ENCODE peak calls at places on chromosomes 12 and 14, in nine cellular contexts. F is PC-3, U is H9, B is foreskin fibroblast, Y is sigmoid colon, X is endothelial cell, R is glutamatergic neuron, T is HFFc6, N is H1. P is an unnamed sample.

GRCh38 chr14:50086316-50086700 is 30.1 kb downstream of the VCPKMT start:
- DNase-seq in F (no peak), U (no peak), B (no peak), Y (no peak), X (no peak), R (no peak), T (no peak), N (no peak), P (no peak)

GRCh38 chr14:61877050-61877390 is 114.8 kb downstream of the SNAPC1 start:
- DNase-seq in F (no peak), U (no peak), B (no peak), Y (no peak), X (no peak), R (no peak), T (no peak), N (no peak), P (no peak)

GRCh38 chr14:102749833-102750775 is 27.1 kb upstream of the TRAF3 start:
- DNase-seq in F (no peak), U (peak; percentile 29), B (no peak), Y (no peak), X (no peak), R (no peak), T (no peak), N (no peak), P (no peak)

GRCh38 chr14:46008348-46008747 is 643.2 kb downstream of the RPL10L start:
- DNase-seq in F (no peak), U (no peak), B (no peak), Y (no peak), X (no peak), R (no peak), T (no peak), N (no peak), P (no peak)

GRCh38 chr12:58916153-58916709 is 4.1 kb downstream of the LRIG3 start:
- DNase-seq in F (no peak), U (no peak), B (no peak), Y (no peak), X (no peak), R (no peak), T (no peak), N (no peak), P (no peak)

GRCh38 chr12:102917026-102917787 is at the start of gene PAH:
- DNase-seq in F (no peak), U (peak; percentile 97), B (no peak), Y (no peak), X (no peak), R (no peak), T (no peak), N (peak; percentile 51), P (no peak)

GRCh38 chr12:121189061-121189886 is 20.7 kb upstream of the P2RX4 start:
- DNase-seq in F (no peak), U (no peak), B (no peak), Y (no peak), X (no peak), R (no peak), T (no peak), N (no peak), P (no peak)

GRCh38 chr14:99271288-99271941 is 582 bp downstream of the BCL11B start:
- DNase-seq in F (no peak), U (no peak), B (peak; percentile 7), Y (no peak), X (no peak), R (no peak), T (no peak), N (no peak), P (no peak)

GRCh38 chr12:104793968-104794367 is 164.1 kb downstream of the SLC41A2 start:
- DNase-seq in F (no peak), U (no peak), B (no peak), Y (no peak), X (no peak), R (no peak), T (no peak), N (no peak), P (no peak)

GRCh38 chr12:104793280-104793679 is 164.8 kb downstream of the SLC41A2 start:
- DNase-seq in F (no peak), U (no peak), B (peak; percentile 83), Y (no peak), X (no peak), R (no peak), T (peak; percentile 16), N (no peak), P (no peak)

GRCh38 chr12:104788848-104789271 is 169.2 kb downstream of the SLC41A2 start:
- DNase-seq in F (no peak), U (peak; percentile 88), B (no peak), Y (no peak), X (no peak), R (no peak), T (no peak), N (no peak), P (no peak)

GRCh38 chr12:104792570-104792969 is 165.5 kb downstream of the SLC41A2 start:
- DNase-seq in F (peak; percentile 94), U (no peak), B (peak; percentile 89), Y (peak; percentile 74), X (no peak), R (no peak), T (peak; percentile 86), N (no peak), P (no peak)

DNA sequence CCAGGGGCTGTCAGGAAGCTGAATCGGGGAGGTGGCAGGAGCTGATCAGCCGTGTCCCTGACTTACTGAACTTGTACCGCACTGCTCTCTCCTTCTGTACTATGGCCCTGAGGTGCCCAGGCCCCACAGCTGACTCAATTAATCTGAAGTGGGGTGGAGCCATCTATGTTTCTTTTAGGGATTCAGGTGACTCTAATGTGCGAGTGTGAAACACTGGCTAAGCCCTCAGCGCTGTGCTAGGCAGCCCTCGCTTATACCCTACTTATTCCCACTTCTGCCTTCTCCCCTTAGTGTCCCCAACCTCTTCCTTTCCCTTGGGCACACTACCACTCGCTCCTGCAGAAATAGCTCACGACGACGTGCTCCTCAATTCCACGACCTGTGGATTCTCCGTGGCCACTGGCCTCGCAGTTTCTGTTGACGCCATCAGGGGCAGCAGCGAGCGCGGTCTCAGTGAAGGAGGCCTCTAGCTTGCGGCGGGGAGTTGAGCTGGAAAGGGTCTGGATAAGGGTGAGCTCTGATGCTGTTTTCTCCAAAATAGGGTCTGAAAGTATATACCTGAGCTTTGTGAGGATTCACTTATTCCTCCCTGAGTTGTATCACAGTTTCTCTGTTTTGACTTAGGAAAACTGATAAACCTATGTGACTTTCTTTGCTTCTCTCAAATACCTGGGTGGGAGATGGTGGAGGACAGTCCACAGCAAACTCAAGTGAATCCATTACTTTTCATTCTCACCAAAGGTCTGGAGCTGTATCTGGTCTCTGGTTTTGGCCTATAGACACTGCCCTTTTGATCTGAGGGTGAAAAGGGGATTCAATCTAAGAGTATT is 167.6 kb downstream of the SLC41A2 start:
- DNase-seq in F (peak; percentile 31), U (peak; percentile 79), B (peak; percentile 19), Y (peak; percentile 67), X (peak; percentile 60), R (peak; percentile 78), T (no peak), N (no peak), P (peak; percentile 39)
- TF ChIP-seq CTCF in F (peak; percentile 77), U (peak; percentile 84), B (peak; percentile 56), Y (peak; percentile 62), X (peak; percentile 68), R (peak; percentile 75), T (peak; percentile 71), N (peak; percentile 65), P (peak; percentile 80)

GRCh38 chr14:30420489-30420888 is 138.5 kb upstream of the G2E3 start:
- DNase-seq in F (no peak), U (no peak), B (no peak), Y (no peak), X (no peak), R (no peak), T (no peak), N (no peak), P (no peak)

GRCh38 chr14:30417121-30417520 is 141.8 kb upstream of the G2E3 start:
- DNase-seq in F (peak; percentile 48), U (no peak), B (peak; percentile 2), Y (no peak), X (no peak), R (no peak), T (no peak), N (no peak), P (no peak)

GRCh38 chr14:30419037-30419436 is 139.9 kb upstream of the G2E3 start:
- DNase-seq in F (no peak), U (no peak), B (no peak), Y (no peak), X (no peak), R (no peak), T (no peak), N (no peak), P (no peak)

GRCh38 chr14:30417999-30418398 is 141.0 kb upstream of the G2E3 start:
- DNase-seq in F (no peak), U (no peak), B (no peak), Y (no peak), X (no peak), R (no peak), T (no peak), N (no peak), P (no peak)
- TF ChIP-seq CTCF in F (no peak), U (no peak), B (no peak), Y (no peak), X (no peak), R (no peak), T (no peak), N (no peak), P (no peak)

GRCh38 chr14:70585221-70585620 is 15.2 kb downstream of the MED6 start:
- DNase-seq in F (peak; percentile 11), U (no peak), B (no peak), Y (no peak), X (no peak), R (no peak), T (peak; percentile 16), N (no peak), P (no peak)
- TF ChIP-seq CTCF in F (no peak), U (no peak), B (no peak), Y (no peak), X (no peak), R (no peak), T (peak; percentile 55), N (no peak), P (peak; percentile 45)

GRCh38 chr14:55805250-55805649 is 225.2 kb downstream of the KTN1 start:
- DNase-seq in F (no peak), U (no peak), B (no peak), Y (no peak), X (no peak), R (no peak), T (no peak), N (no peak), P (no peak)

GRCh38 chr14:55803506-55804197 is 223.6 kb downstream of the KTN1 start:
- DNase-seq in F (peak; percentile 50), U (no peak), B (no peak), Y (no peak), X (no peak), R (no peak), T (no peak), N (no peak), P (no peak)

GRCh38 chr14:55804198-55804553 is 224.2 kb downstream of the KTN1 start:
- DNase-seq in F (no peak), U (no peak), B (no peak), Y (no peak), X (no peak), R (no peak), T (no peak), N (no peak), P (no peak)

GRCh38 chr14:55801121-55801520 is 221.1 kb downstream of the KTN1 start:
- DNase-seq in F (no peak), U (no peak), B (no peak), Y (no peak), X (no peak), R (no peak), T (no peak), N (no peak), P (no peak)

DNA sequence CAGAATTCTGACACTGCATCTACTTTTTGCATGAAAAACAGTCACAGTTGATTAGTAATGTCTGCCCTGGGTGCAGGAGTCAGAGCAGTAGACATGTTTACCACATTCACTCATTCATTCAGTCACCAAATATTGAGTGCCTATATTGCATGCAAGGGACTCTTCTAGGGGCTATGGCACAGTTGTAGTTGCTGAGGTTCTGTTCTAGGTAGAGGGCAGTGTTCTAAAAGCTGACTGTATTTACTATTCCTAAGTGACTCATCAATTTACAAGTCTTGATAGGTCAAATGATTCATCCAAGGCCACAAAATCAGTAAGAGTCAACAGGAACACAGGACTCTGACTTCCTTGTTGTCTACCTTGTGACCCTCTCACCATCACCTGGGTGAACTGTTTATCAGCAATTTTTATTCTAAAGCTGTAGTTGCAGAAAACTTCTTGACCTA is 223.0 kb downstream of the KTN1 start:
- DNase-seq in F (peak; percentile 99), U (no peak), B (peak; percentile 51), Y (no peak), X (no peak), R (no peak), T (peak; percentile 19), N (no peak), P (no peak)
- TF ChIP-seq CTCF in F (peak; percentile 95), U (no peak), B (no peak), Y (no peak), X (no peak), R (no peak), T (peak; percentile 38), N (no peak), P (no peak)